ENCODE peak calls at places on chromosomes 7 and 10, in eight cellular contexts. L is CD4-positive, alpha-beta T cell; N is HL-60; K is lower lobe of right lung; V is germinal center; H is fibroblast of pulmonary artery; W is naive thymus-derived CD8-positive, alpha-beta T cell; U is fibroblast of the conjunctiva. D is an unnamed sample.

GRCh38 chr10:22245567-22245966 is 27.8 kb upstream of the EBLN1 start:
- DNase-seq in L (no peak), N (no peak), K (no peak), V (no peak), H (peak), W (no peak), U (no peak), D (no peak)

GRCh38 chr7:44045226-44046014 is 918 bp downstream of the DBNL start:
- DNase-seq in L (no peak), N (no peak), K (no peak), V (no peak), H (no peak), W (no peak), U (no peak), D (peak)

GRCh38 chr7:73369009-73369408 is 41.0 kb downstream of the FKBP6 start:
- DNase-seq in L (no peak), N (no peak), K (no peak), V (no peak), H (no peak), W (no peak), U (no peak), D (no peak)

GRCh38 chr10:63603709-63604445 is 82.7 kb downstream of the REEP3 start:
- DNase-seq in L (no peak), N (no peak), K (no peak), V (peak), H (no peak), W (no peak), U (peak), D (no peak)

GRCh38 chr7:70693690-70694356 is 438.1 kb upstream of the GALNT17 start:
- DNase-seq in L (peak), N (no peak), K (peak), V (peak), H (peak), W (no peak), U (no peak), D (peak)

GRCh38 chr7:36155811-36156361 is 2.8 kb downstream of the EEPD1 start:
- DNase-seq in L (no peak), N (no peak), K (no peak), V (no peak), H (no peak), W (no peak), U (no peak), D (no peak)

GRCh38 chr7:92691578-92691977 is 101.4 kb upstream of the FAM133B start:
- DNase-seq in L (no peak), N (peak), K (no peak), V (peak), H (peak), W (no peak), U (peak), D (no peak)

GRCh38 chr7:17103170-17103569 is 195.3 kb upstream of the AHR start:
- DNase-seq in L (no peak), N (no peak), K (no peak), V (no peak), H (no peak), W (no peak), U (no peak), D (no peak)

GRCh38 chr10:122255509-122256301 is 15.4 kb upstream of the BTBD16 start:
- DNase-seq in L (no peak), N (no peak), K (no peak), V (no peak), H (no peak), W (no peak), U (no peak), D (no peak)

GRCh38 chr7:36312064-36312914 is 77.4 kb upstream of the ANLN start:
- DNase-seq in L (peak), N (no peak), K (peak), V (no peak), H (no peak), W (no peak), U (no peak), D (peak)

GRCh38 chr10:127880557-127880956 is 12.2 kb downstream of the CLRN3 start:
- DNase-seq in L (no peak), N (peak), K (no peak), V (no peak), H (no peak), W (no peak), U (no peak), D (peak)

GRCh38 chr10:86139066-86139657 is 227.4 kb downstream of the GRID1 start:
- DNase-seq in L (no peak), N (peak), K (no peak), V (peak), H (no peak), W (no peak), U (no peak), D (peak)

GRCh38 chr7:70405241-70405640 is 726.7 kb upstream of the GALNT17 start:
- DNase-seq in L (no peak), N (no peak), K (no peak), V (no peak), H (no peak), W (no peak), U (no peak), D (no peak)

GRCh38 chr7:34078864-34079263 is 173.5 kb downstream of the BMPER start:
- DNase-seq in L (no peak), N (no peak), K (no peak), V (no peak), H (no peak), W (no peak), U (no peak), D (no peak)

GRCh38 chr7:13037216-13037615 is 349.8 kb downstream of the ARL4A start:
- DNase-seq in L (no peak), N (no peak), K (no peak), V (no peak), H (no peak), W (no peak), U (no peak), D (no peak)

GRCh38 chr10:30980951-30981616 is 50.6 kb downstream of the ZNF438 start:
- DNase-seq in L (no peak), N (no peak), K (no peak), V (no peak), H (peak), W (no peak), U (no peak), D (no peak)

GRCh38 chr7:139739863-139740597 is 37.8 kb downstream of the HIPK2 start:
- DNase-seq in L (no peak), N (no peak), K (no peak), V (no peak), H (no peak), W (no peak), U (no peak), D (peak)